ENCODE peak calls at places on chromosomes 1 and 21, in ten cellular contexts. Q, W, V, Y, J, L, O, P, F and M are unnamed samples.

GRCh38 chr21:28712396-28712795 is 280.3 kb downstream of the LTN1 start:
- DNase-seq in O (no peak), L (no peak), Q (no peak), J (no peak), W (no peak), Y (no peak), V (no peak), P (no peak), F (no peak), M (no peak)

GRCh38 chr1:244248426-244248825 is 197.3 kb downstream of the ZBTB18 start:
- DNase-seq in P (no peak), F (no peak), V (no peak), Q (no peak), J (no peak), O (no peak), L (no peak), Y (no peak), W (no peak), M (no peak)

GRCh38 chr1:115838426-115838804 is 2.5 kb downstream of the NHLH2 start:
- DNase-seq in O (no peak), F (peak; percentile 41), Y (no peak), P (peak; percentile 21), V (no peak), Q (no peak), J (no peak), L (no peak), W (no peak), M (no peak)

GRCh38 chr1:181726608-181727007 is 243.3 kb downstream of the CACNA1E start:
- DNase-seq in V (no peak), L (no peak), F (no peak), P (no peak), J (peak; percentile 41), W (no peak), Q (no peak), O (no peak), Y (no peak), M (no peak)

GRCh38 chr1:175536369-175536768 is 207.0 kb downstream of the TNR start:
- DNase-seq in Q (no peak), W (no peak), F (no peak), J (peak; percentile 10), L (no peak), O (no peak), V (no peak), Y (peak; percentile 78), P (no peak), M (no peak)

GRCh38 chr1:54581621-54582035 is 33.6 kb downstream of the ACOT11 start:
- DNase-seq in Q (no peak), L (peak; percentile 45), J (peak; percentile 76), Y (peak; percentile 92), F (no peak), W (peak; percentile 93), O (peak; percentile 98), P (peak; percentile 93), V (no peak), M (no peak)

GRCh38 chr1:229013981-229014380 is 256.9 kb upstream of the RAB4A start:
- DNase-seq in W (no peak), Q (no peak), L (no peak), Y (no peak), J (no peak), O (no peak), V (no peak), F (no peak), P (no peak), M (no peak)

GRCh38 chr1:58576727-58577675 is at the start of gene TACSTD2:
- DNase-seq in L (no peak), O (peak; percentile 87), Q (peak; percentile 87), Y (peak; percentile 32), P (no peak), F (peak; percentile 83), W (peak; percentile 41), V (no peak), J (no peak), M (no peak)

GRCh38 chr1:228281631-228282328 is 73.9 kb downstream of the OBSCN start:
- DNase-seq in V (peak; percentile 3), W (no peak), Q (peak; percentile 30), P (no peak), O (no peak), F (peak; percentile 5), J (no peak), L (no peak), Y (no peak), M (no peak)

GRCh38 chr1:11281518-11282331 is 8.7 kb downstream of the UBIAD1 start:
- DNase-seq in P (no peak), Y (peak; percentile 95), V (no peak), F (no peak), W (peak; percentile 26), J (no peak), O (peak; percentile 77), L (peak; percentile 21), Q (no peak), M (no peak)

GRCh38 chr1:116147972-116148371 is 36.8 kb downstream of the MAB21L3 start:
- DNase-seq in P (no peak), V (no peak), W (no peak), L (no peak), O (no peak), J (peak; percentile 32), F (no peak), Y (no peak), Q (no peak), M (no peak)

GRCh38 chr1:24906760-24907490 is 23.2 kb downstream of the RUNX3 start:
- DNase-seq in V (no peak), L (no peak), W (no peak), Y (no peak), Q (no peak), P (no peak), F (no peak), O (no peak), J (no peak), M (no peak)

GRCh38 chr1:160177667-160178066 is 12.7 kb upstream of the CASQ1 start:
- DNase-seq in L (no peak), Q (no peak), Y (no peak), O (no peak), J (no peak), W (no peak), P (no peak), V (no peak), F (no peak), M (no peak)

GRCh38 chr1:156282143-156282478 is 514 bp downstream of the SMG5 start:
- DNase-seq in F (no peak), Y (no peak), V (no peak), L (no peak), Q (no peak), P (no peak), J (no peak), W (peak; percentile 38), O (peak; percentile 62), M (no peak)

GRCh38 chr1:160841079-160841478 is 21.6 kb downstream of the CD244 start:
- DNase-seq in Y (no peak), J (no peak), V (no peak), O (no peak), L (no peak), P (no peak), Q (no peak), W (no peak), F (no peak), M (no peak)

GRCh38 chr21:41771625-41771945 is 4.7 kb upstream of the RIPK4 start:
- DNase-seq in L (no peak), Y (no peak), Q (no peak), V (no peak), J (no peak), W (no peak), F (no peak), P (no peak), O (no peak), M (no peak)

GRCh38 chr1:36068866-36069265 is 15.0 kb upstream of the TEKT2 start:
- DNase-seq in J (no peak), V (no peak), Y (no peak), W (no peak), P (no peak), L (no peak), F (no peak), O (no peak), Q (no peak), M (no peak)

GRCh38 chr1:24289937-24290595 is 29.1 kb upstream of the GRHL3 start:
- DNase-seq in L (peak; percentile 76), Y (peak; percentile 98), P (peak; percentile 65), O (peak; percentile 99), F (no peak), Q (no peak), W (peak; percentile 87), J (peak; percentile 97), V (no peak), M (no peak)